ENCODE peak calls at places on chromosomes 3 and 15, in eight cellular contexts. One of them, this sample, is unnamed.

GRCh38 chr15:68646156-68646555 is 67.4 kb downstream of the CORO2B start:
- DNase-seq in NCI-H1105: no peak
- DNase-seq in activated T-cell treated with anti-CD3 and anti-CD28 coated beads for 1 hour: no peak
- DNase-seq in effector memory CD8-positive, alpha-beta T cell: no peak
- DNase-seq in CD8-positive, alpha-beta T cell: no peak
- DNase-seq in GM20000: no peak
- DNase-seq in HFFc6: no peak
- DNase-seq in T follicular helper cell: no peak
- DNase-seq in this sample: no peak

GRCh38 chr15:64911317-64912186 is at the start of gene ANKDD1A:
- DNase-seq in NCI-H1105: peak; percentile 91
- DNase-seq in activated T-cell treated with anti-CD3 and anti-CD28 coated beads for 1 hour: peak; percentile 16
- DNase-seq in effector memory CD8-positive, alpha-beta T cell: no peak
- DNase-seq in CD8-positive, alpha-beta T cell: no peak
- DNase-seq in GM20000: peak; percentile 85
- DNase-seq in HFFc6: no peak
- DNase-seq in T follicular helper cell: no peak
- DNase-seq in this sample: peak; percentile 73

GRCh38 chr3:110743984-110744383 is 327.6 kb upstream of the NECTIN3 start:
- DNase-seq in NCI-H1105: no peak
- DNase-seq in activated T-cell treated with anti-CD3 and anti-CD28 coated beads for 1 hour: no peak
- DNase-seq in effector memory CD8-positive, alpha-beta T cell: no peak
- DNase-seq in CD8-positive, alpha-beta T cell: no peak
- DNase-seq in GM20000: no peak
- DNase-seq in HFFc6: no peak
- DNase-seq in T follicular helper cell: no peak
- DNase-seq in this sample: no peak

GRCh38 chr3:115494826-115495225 is 128.5 kb upstream of the GAP43 start:
- DNase-seq in NCI-H1105: peak; percentile 52
- DNase-seq in activated T-cell treated with anti-CD3 and anti-CD28 coated beads for 1 hour: no peak
- DNase-seq in effector memory CD8-positive, alpha-beta T cell: no peak
- DNase-seq in CD8-positive, alpha-beta T cell: no peak
- DNase-seq in GM20000: no peak
- DNase-seq in HFFc6: no peak
- DNase-seq in T follicular helper cell: no peak
- DNase-seq in this sample: no peak

GRCh38 chr3:114450008-114450596 is 156.3 kb downstream of the TIGIT start:
- DNase-seq in NCI-H1105: peak; percentile 52
- DNase-seq in activated T-cell treated with anti-CD3 and anti-CD28 coated beads for 1 hour: no peak
- DNase-seq in effector memory CD8-positive, alpha-beta T cell: no peak
- DNase-seq in CD8-positive, alpha-beta T cell: no peak
- DNase-seq in GM20000: no peak
- DNase-seq in HFFc6: no peak
- DNase-seq in T follicular helper cell: no peak
- DNase-seq in this sample: no peak

GRCh38 chr15:88911766-88912118 is 1.4 kb downstream of the MFGE8 start:
- DNase-seq in NCI-H1105: no peak
- DNase-seq in activated T-cell treated with anti-CD3 and anti-CD28 coated beads for 1 hour: no peak
- DNase-seq in effector memory CD8-positive, alpha-beta T cell: no peak
- DNase-seq in CD8-positive, alpha-beta T cell: no peak
- DNase-seq in GM20000: peak; percentile 19
- DNase-seq in HFFc6: no peak
- DNase-seq in T follicular helper cell: no peak
- DNase-seq in this sample: no peak

GRCh38 chr15:38072507-38073277 is 138.3 kb downstream of the TMCO5A start:
- DNase-seq in NCI-H1105: peak; percentile 42
- DNase-seq in activated T-cell treated with anti-CD3 and anti-CD28 coated beads for 1 hour: no peak
- DNase-seq in effector memory CD8-positive, alpha-beta T cell: peak; percentile 25
- DNase-seq in CD8-positive, alpha-beta T cell: no peak
- DNase-seq in GM20000: peak; percentile 70
- DNase-seq in HFFc6: peak; percentile 65
- DNase-seq in T follicular helper cell: no peak
- DNase-seq in this sample: peak; percentile 74

GRCh38 chr3:169071003-169071402 is 592.5 kb downstream of the MECOM start:
- DNase-seq in NCI-H1105: no peak
- DNase-seq in activated T-cell treated with anti-CD3 and anti-CD28 coated beads for 1 hour: no peak
- DNase-seq in effector memory CD8-positive, alpha-beta T cell: no peak
- DNase-seq in CD8-positive, alpha-beta T cell: no peak
- DNase-seq in GM20000: no peak
- DNase-seq in HFFc6: peak; percentile 52
- DNase-seq in T follicular helper cell: no peak
- DNase-seq in this sample: peak; percentile 22

GRCh38 chr3:33791477-33792166 is 6.8 kb upstream of the PDCD6IP start:
- DNase-seq in NCI-H1105: no peak
- DNase-seq in activated T-cell treated with anti-CD3 and anti-CD28 coated beads for 1 hour: no peak
- DNase-seq in effector memory CD8-positive, alpha-beta T cell: no peak
- DNase-seq in CD8-positive, alpha-beta T cell: no peak
- DNase-seq in GM20000: no peak
- DNase-seq in HFFc6: peak; percentile 42
- DNase-seq in T follicular helper cell: no peak
- DNase-seq in this sample: peak; percentile 18

GRCh38 chr3:149768704-149769103 is 16.4 kb upstream of the COMMD2 start:
- DNase-seq in NCI-H1105: no peak
- DNase-seq in activated T-cell treated with anti-CD3 and anti-CD28 coated beads for 1 hour: no peak
- DNase-seq in effector memory CD8-positive, alpha-beta T cell: no peak
- DNase-seq in CD8-positive, alpha-beta T cell: no peak
- DNase-seq in GM20000: no peak
- DNase-seq in HFFc6: no peak
- DNase-seq in T follicular helper cell: no peak
- DNase-seq in this sample: no peak

GRCh38 chr3:57856675-57857074 is 100.6 kb downstream of the SLMAP start:
- DNase-seq in NCI-H1105: no peak
- DNase-seq in activated T-cell treated with anti-CD3 and anti-CD28 coated beads for 1 hour: no peak
- DNase-seq in effector memory CD8-positive, alpha-beta T cell: no peak
- DNase-seq in CD8-positive, alpha-beta T cell: no peak
- DNase-seq in GM20000: no peak
- DNase-seq in HFFc6: peak; percentile 13
- DNase-seq in T follicular helper cell: no peak
- DNase-seq in this sample: peak; percentile 12

GRCh38 chr3:58404396-58404795 is 29.2 kb downstream of the PDHB start:
- DNase-seq in NCI-H1105: no peak
- DNase-seq in activated T-cell treated with anti-CD3 and anti-CD28 coated beads for 1 hour: no peak
- DNase-seq in effector memory CD8-positive, alpha-beta T cell: no peak
- DNase-seq in CD8-positive, alpha-beta T cell: no peak
- DNase-seq in GM20000: no peak
- DNase-seq in HFFc6: peak; percentile 62
- DNase-seq in T follicular helper cell: no peak
- DNase-seq in this sample: peak; percentile 68

GRCh38 chr3:96753124-96753523 is 61.3 kb upstream of the EPHA6 start:
- DNase-seq in NCI-H1105: no peak
- DNase-seq in activated T-cell treated with anti-CD3 and anti-CD28 coated beads for 1 hour: no peak
- DNase-seq in effector memory CD8-positive, alpha-beta T cell: no peak
- DNase-seq in CD8-positive, alpha-beta T cell: no peak
- DNase-seq in GM20000: no peak
- DNase-seq in HFFc6: no peak
- DNase-seq in T follicular helper cell: no peak
- DNase-seq in this sample: no peak

GRCh38 chr15:85314139-85314538 is 66.3 kb upstream of the AKAP13 start:
- DNase-seq in NCI-H1105: no peak
- DNase-seq in activated T-cell treated with anti-CD3 and anti-CD28 coated beads for 1 hour: no peak
- DNase-seq in effector memory CD8-positive, alpha-beta T cell: no peak
- DNase-seq in CD8-positive, alpha-beta T cell: no peak
- DNase-seq in GM20000: no peak
- DNase-seq in HFFc6: no peak
- DNase-seq in T follicular helper cell: no peak
- DNase-seq in this sample: peak; percentile 60

GRCh38 chr15:64216722-64217428 is 54.1 kb upstream of the PPIB start:
- DNase-seq in NCI-H1105: peak; percentile 53
- DNase-seq in activated T-cell treated with anti-CD3 and anti-CD28 coated beads for 1 hour: no peak
- DNase-seq in effector memory CD8-positive, alpha-beta T cell: no peak
- DNase-seq in CD8-positive, alpha-beta T cell: no peak
- DNase-seq in GM20000: no peak
- DNase-seq in HFFc6: no peak
- DNase-seq in T follicular helper cell: no peak
- DNase-seq in this sample: no peak

GRCh38 chr3:37498126-37499039 is 324.0 kb upstream of the LRRFIP2 start:
- DNase-seq in NCI-H1105: no peak
- DNase-seq in activated T-cell treated with anti-CD3 and anti-CD28 coated beads for 1 hour: no peak
- DNase-seq in effector memory CD8-positive, alpha-beta T cell: no peak
- DNase-seq in CD8-positive, alpha-beta T cell: no peak
- DNase-seq in GM20000: no peak
- DNase-seq in HFFc6: no peak
- DNase-seq in T follicular helper cell: no peak
- DNase-seq in this sample: no peak

GRCh38 chr15:51270706-51271105 is 67.7 kb downstream of the CYP19A1 start:
- DNase-seq in NCI-H1105: no peak
- DNase-seq in activated T-cell treated with anti-CD3 and anti-CD28 coated beads for 1 hour: no peak
- DNase-seq in effector memory CD8-positive, alpha-beta T cell: no peak
- DNase-seq in CD8-positive, alpha-beta T cell: no peak
- DNase-seq in GM20000: no peak
- DNase-seq in HFFc6: no peak
- DNase-seq in T follicular helper cell: no peak
- DNase-seq in this sample: no peak

GRCh38 chr3:129732200-129732876 is 125.9 kb upstream of the PLXND1 start:
- DNase-seq in NCI-H1105: no peak
- DNase-seq in activated T-cell treated with anti-CD3 and anti-CD28 coated beads for 1 hour: no peak
- DNase-seq in effector memory CD8-positive, alpha-beta T cell: no peak
- DNase-seq in CD8-positive, alpha-beta T cell: no peak
- DNase-seq in GM20000: no peak
- DNase-seq in HFFc6: no peak
- DNase-seq in T follicular helper cell: no peak
- DNase-seq in this sample: no peak

GRCh38 chr15:92652576-92652966 is 3.0 kb downstream of the FAM174B start:
- DNase-seq in NCI-H1105: no peak
- DNase-seq in activated T-cell treated with anti-CD3 and anti-CD28 coated beads for 1 hour: no peak
- DNase-seq in effector memory CD8-positive, alpha-beta T cell: no peak
- DNase-seq in CD8-positive, alpha-beta T cell: no peak
- DNase-seq in GM20000: no peak
- DNase-seq in HFFc6: no peak
- DNase-seq in T follicular helper cell: no peak
- DNase-seq in this sample: no peak

GRCh38 chr15:53576841-53577240 is 182.6 kb downstream of the WDR72 start:
- DNase-seq in NCI-H1105: no peak
- DNase-seq in activated T-cell treated with anti-CD3 and anti-CD28 coated beads for 1 hour: no peak
- DNase-seq in effector memory CD8-positive, alpha-beta T cell: no peak
- DNase-seq in CD8-positive, alpha-beta T cell: no peak
- DNase-seq in GM20000: no peak
- DNase-seq in HFFc6: no peak
- DNase-seq in T follicular helper cell: no peak
- DNase-seq in this sample: no peak

GRCh38 chr3:127738192-127738840 is 65.6 kb downstream of the ABTB1 start:
- DNase-seq in NCI-H1105: no peak
- DNase-seq in activated T-cell treated with anti-CD3 and anti-CD28 coated beads for 1 hour: no peak
- DNase-seq in effector memory CD8-positive, alpha-beta T cell: no peak
- DNase-seq in CD8-positive, alpha-beta T cell: no peak
- DNase-seq in GM20000: no peak
- DNase-seq in HFFc6: peak; percentile 66
- DNase-seq in T follicular helper cell: no peak
- DNase-seq in this sample: peak; percentile 41

GRCh38 chr3:108180214-108180613 is 42.0 kb downstream of the IFT57 start:
- DNase-seq in NCI-H1105: peak; percentile 35
- DNase-seq in activated T-cell treated with anti-CD3 and anti-CD28 coated beads for 1 hour: no peak
- DNase-seq in effector memory CD8-positive, alpha-beta T cell: no peak
- DNase-seq in CD8-positive, alpha-beta T cell: no peak
- DNase-seq in GM20000: no peak
- DNase-seq in HFFc6: peak; percentile 61
- DNase-seq in T follicular helper cell: no peak
- DNase-seq in this sample: peak; percentile 75

GRCh38 chr3:100254168-100254777 is 6.5 kb upstream of the TBC1D23 start:
- DNase-seq in NCI-H1105: peak; percentile 61
- DNase-seq in activated T-cell treated with anti-CD3 and anti-CD28 coated beads for 1 hour: no peak
- DNase-seq in effector memory CD8-positive, alpha-beta T cell: peak; percentile 14
- DNase-seq in CD8-positive, alpha-beta T cell: no peak
- DNase-seq in GM20000: peak; percentile 57
- DNase-seq in HFFc6: peak; percentile 31
- DNase-seq in T follicular helper cell: no peak
- DNase-seq in this sample: peak; percentile 73

GRCh38 chr15:95937128-95937528 is 393.4 kb upstream of the NR2F2 start:
- DNase-seq in NCI-H1105: no peak
- DNase-seq in activated T-cell treated with anti-CD3 and anti-CD28 coated beads for 1 hour: no peak
- DNase-seq in effector memory CD8-positive, alpha-beta T cell: no peak
- DNase-seq in CD8-positive, alpha-beta T cell: no peak
- DNase-seq in GM20000: no peak
- DNase-seq in HFFc6: peak; percentile 40
- DNase-seq in T follicular helper cell: no peak
- DNase-seq in this sample: peak; percentile 17

GRCh38 chr15:90560229-90560771 is 30.6 kb downstream of the CRTC3 start:
- DNase-seq in NCI-H1105: no peak
- DNase-seq in activated T-cell treated with anti-CD3 and anti-CD28 coated beads for 1 hour: no peak
- DNase-seq in effector memory CD8-positive, alpha-beta T cell: no peak
- DNase-seq in CD8-positive, alpha-beta T cell: no peak
- DNase-seq in GM20000: no peak
- DNase-seq in HFFc6: peak; percentile 95
- DNase-seq in T follicular helper cell: no peak
- DNase-seq in this sample: peak; percentile 98

GRCh38 chr3:188266581-188267274 is 112.8 kb downstream of the LPP start:
- DNase-seq in NCI-H1105: no peak
- DNase-seq in activated T-cell treated with anti-CD3 and anti-CD28 coated beads for 1 hour: no peak
- DNase-seq in effector memory CD8-positive, alpha-beta T cell: no peak
- DNase-seq in CD8-positive, alpha-beta T cell: no peak
- DNase-seq in GM20000: no peak
- DNase-seq in HFFc6: peak; percentile 74
- DNase-seq in T follicular helper cell: no peak
- DNase-seq in this sample: peak; percentile 87

GRCh38 chr3:35932995-35933394 is 293.7 kb downstream of the ARPP21 start:
- DNase-seq in NCI-H1105: no peak
- DNase-seq in activated T-cell treated with anti-CD3 and anti-CD28 coated beads for 1 hour: no peak
- DNase-seq in effector memory CD8-positive, alpha-beta T cell: no peak
- DNase-seq in CD8-positive, alpha-beta T cell: no peak
- DNase-seq in GM20000: no peak
- DNase-seq in HFFc6: peak; percentile 74
- DNase-seq in T follicular helper cell: no peak
- DNase-seq in this sample: peak; percentile 89

GRCh38 chr3:194632211-194632982 is 822 bp downstream of the TMEM44 start:
- DNase-seq in NCI-H1105: no peak
- DNase-seq in activated T-cell treated with anti-CD3 and anti-CD28 coated beads for 1 hour: no peak
- DNase-seq in effector memory CD8-positive, alpha-beta T cell: no peak
- DNase-seq in CD8-positive, alpha-beta T cell: no peak
- DNase-seq in GM20000: no peak
- DNase-seq in HFFc6: no peak
- DNase-seq in T follicular helper cell: no peak
- DNase-seq in this sample: peak; percentile 59

This sample was measured in EL.